ENCODE peak calls at places on chromosomes 4 and X, in four cellular contexts. One of them, this sample, is unnamed.

GRCh38 chr4:26032572-26033320 is 118.7 kb downstream of the SMIM20 start:
- DNase-seq in Peyer's patch: no peak
- DNase-seq in naive thymus-derived CD4-positive, alpha-beta T cell: no peak
- DNase-seq in fibroblast of lung: peak
- DNase-seq in this sample: no peak

GRCh38 chrX:38260231-38260630 is 39.6 kb upstream of the SRPX start:
- DNase-seq in Peyer's patch: no peak
- DNase-seq in naive thymus-derived CD4-positive, alpha-beta T cell: no peak
- DNase-seq in fibroblast of lung: peak
- DNase-seq in this sample: no peak

GRCh38 chrX:16665089-16665488 is 15.1 kb downstream of the S100G start:
- DNase-seq in Peyer's patch: no peak
- DNase-seq in naive thymus-derived CD4-positive, alpha-beta T cell: no peak
- DNase-seq in fibroblast of lung: peak
- DNase-seq in this sample: no peak

GRCh38 chrX:73289039-73289438 is 74.4 kb upstream of the NAP1L2 start:
- DNase-seq in Peyer's patch: no peak
- DNase-seq in naive thymus-derived CD4-positive, alpha-beta T cell: no peak
- DNase-seq in fibroblast of lung: no peak
- DNase-seq in this sample: no peak

GRCh38 chrX:97389761-97390192 is 506.1 kb downstream of the RPA4 start:
- DNase-seq in Peyer's patch: no peak
- DNase-seq in naive thymus-derived CD4-positive, alpha-beta T cell: no peak
- DNase-seq in fibroblast of lung: peak
- DNase-seq in this sample: no peak

GRCh38 chrX:105696870-105697269 is 125.5 kb upstream of the NRK start:
- DNase-seq in Peyer's patch: no peak
- DNase-seq in naive thymus-derived CD4-positive, alpha-beta T cell: no peak
- DNase-seq in fibroblast of lung: no peak
- DNase-seq in this sample: no peak

GRCh38 chr4:159206427-159206871 is 103.6 kb downstream of the RAPGEF2 start:
- DNase-seq in Peyer's patch: no peak
- DNase-seq in naive thymus-derived CD4-positive, alpha-beta T cell: peak
- DNase-seq in fibroblast of lung: no peak
- DNase-seq in this sample: no peak

GRCh38 chrX:134484039-134484438 is 24.1 kb downstream of the HPRT1 start:
- DNase-seq in Peyer's patch: no peak
- DNase-seq in naive thymus-derived CD4-positive, alpha-beta T cell: peak
- DNase-seq in fibroblast of lung: peak
- DNase-seq in this sample: peak

GRCh38 chr4:26525136-26525535 is 34.9 kb upstream of the CCKAR start:
- DNase-seq in Peyer's patch: no peak
- DNase-seq in naive thymus-derived CD4-positive, alpha-beta T cell: no peak
- DNase-seq in fibroblast of lung: peak
- DNase-seq in this sample: no peak

GRCh38 chr4:153341575-153342090 is 2.9 kb upstream of the MND1 start:
- DNase-seq in Peyer's patch: no peak
- DNase-seq in naive thymus-derived CD4-positive, alpha-beta T cell: no peak
- DNase-seq in fibroblast of lung: no peak
- DNase-seq in this sample: no peak

GRCh38 chrX:130516123-130516522 is 114.3 kb downstream of the RBMX2 start:
- DNase-seq in Peyer's patch: no peak
- DNase-seq in naive thymus-derived CD4-positive, alpha-beta T cell: no peak
- DNase-seq in fibroblast of lung: no peak
- DNase-seq in this sample: no peak

GRCh38 chr4:110735691-110736090 is 112.8 kb upstream of the PITX2 start:
- DNase-seq in Peyer's patch: no peak
- DNase-seq in naive thymus-derived CD4-positive, alpha-beta T cell: no peak
- DNase-seq in fibroblast of lung: no peak
- DNase-seq in this sample: no peak

GRCh38 chr4:32396504-32396903 is 1676.3 kb downstream of the PCDH7 start:
- DNase-seq in Peyer's patch: no peak
- DNase-seq in naive thymus-derived CD4-positive, alpha-beta T cell: no peak
- DNase-seq in fibroblast of lung: no peak
- DNase-seq in this sample: no peak

GRCh38 chr4:85399270-85399669 is 75.7 kb upstream of the ARHGAP24 start:
- DNase-seq in Peyer's patch: no peak
- DNase-seq in naive thymus-derived CD4-positive, alpha-beta T cell: no peak
- DNase-seq in fibroblast of lung: no peak
- DNase-seq in this sample: no peak

GRCh38 chr4:60683357-60683756 is 516.8 kb upstream of the ADGRL3 start:
- DNase-seq in Peyer's patch: no peak
- DNase-seq in naive thymus-derived CD4-positive, alpha-beta T cell: no peak
- DNase-seq in fibroblast of lung: peak
- DNase-seq in this sample: no peak

GRCh38 chr4:104302731-104303130 is 192.0 kb downstream of the CXXC4 start:
- DNase-seq in Peyer's patch: no peak
- DNase-seq in naive thymus-derived CD4-positive, alpha-beta T cell: no peak
- DNase-seq in fibroblast of lung: no peak
- DNase-seq in this sample: no peak

DNA sequence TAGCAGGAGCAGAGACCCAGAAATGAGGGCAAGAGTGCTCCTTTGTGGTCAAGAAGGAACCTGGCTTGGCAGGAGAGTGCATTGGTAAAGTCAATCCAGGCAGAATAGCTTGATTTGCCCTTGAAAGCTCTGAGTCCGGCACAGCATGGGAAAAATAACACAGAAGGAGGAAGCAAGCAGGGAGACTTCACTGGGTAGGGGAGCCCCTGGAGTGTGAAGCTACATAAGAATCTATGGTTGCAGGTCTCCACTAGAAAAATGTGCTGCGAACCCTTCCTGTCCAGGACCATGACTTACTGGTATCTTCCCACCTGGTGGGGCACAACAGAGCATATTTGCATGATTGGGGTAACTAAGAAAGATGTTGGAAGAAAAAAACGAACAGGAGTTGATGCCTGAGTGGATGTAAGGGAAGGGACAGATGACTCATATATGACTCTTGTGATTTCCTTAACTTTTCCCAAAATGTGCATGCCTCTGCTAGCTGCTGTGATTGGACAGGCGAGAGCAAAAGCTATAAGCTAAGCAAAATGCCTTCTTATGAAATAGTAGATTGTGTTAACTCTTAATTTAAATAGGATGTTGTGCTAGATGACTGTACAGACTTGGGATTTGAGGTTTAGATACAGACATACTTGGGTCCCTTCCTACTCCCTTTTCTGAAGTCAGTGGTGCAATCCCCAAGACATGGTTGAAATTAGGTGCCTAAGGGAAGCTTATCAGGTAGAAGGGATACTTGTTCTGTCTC is 3.3 kb downstream of the IL13RA1 start:
- DNase-seq in Peyer's patch: no peak
- DNase-seq in naive thymus-derived CD4-positive, alpha-beta T cell: no peak
- DNase-seq in fibroblast of lung: peak
- DNase-seq in this sample: no peak
- H3K27ac ChIP-seq in Peyer's patch: peak
- H3K27ac ChIP-seq in naive thymus-derived CD4-positive, alpha-beta T cell: no peak
- H3K27ac ChIP-seq in fibroblast of lung: peak
- H3K27ac ChIP-seq in this sample: no peak

GRCh38 chr4:100093091-100093866 is 97.0 kb downstream of the DDIT4L start:
- DNase-seq in Peyer's patch: no peak
- DNase-seq in naive thymus-derived CD4-positive, alpha-beta T cell: peak
- DNase-seq in fibroblast of lung: peak
- DNase-seq in this sample: peak
- H3K4me3 ChIP-seq in Peyer's patch: no peak
- H3K4me3 ChIP-seq in naive thymus-derived CD4-positive, alpha-beta T cell: no peak
- H3K4me3 ChIP-seq in fibroblast of lung: no peak
- H3K4me3 ChIP-seq in this sample: peak

DNA sequence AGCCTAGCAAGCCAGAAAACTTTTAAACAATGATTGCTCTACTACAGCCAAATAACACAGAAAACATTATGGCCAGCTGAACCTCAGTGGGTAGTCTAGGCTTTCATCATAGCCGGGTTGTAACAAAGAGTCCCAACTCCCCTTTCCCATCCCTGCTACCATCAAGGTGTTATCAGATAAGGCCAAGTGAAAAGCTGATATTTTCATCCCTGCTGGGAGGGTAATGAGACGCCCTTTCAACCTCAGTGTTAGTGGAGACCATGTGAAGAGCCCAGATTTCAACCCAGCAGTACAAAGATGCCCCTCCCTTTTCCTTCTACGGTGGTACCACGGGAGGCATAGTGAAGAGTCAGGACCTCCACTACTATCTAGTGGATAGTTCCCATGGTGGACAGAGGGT is 433.7 kb downstream of the GPM6A start:
- DNase-seq in Peyer's patch: no peak
- DNase-seq in naive thymus-derived CD4-positive, alpha-beta T cell: no peak
- DNase-seq in fibroblast of lung: no peak
- DNase-seq in this sample: no peak
- H3K27ac ChIP-seq in Peyer's patch: no peak
- H3K27ac ChIP-seq in naive thymus-derived CD4-positive, alpha-beta T cell: no peak
- H3K27ac ChIP-seq in fibroblast of lung: no peak
- H3K27ac ChIP-seq in this sample: no peak

GRCh38 chrX:71615954-71616353 is 2.4 kb downstream of the CXCR3 start:
- DNase-seq in Peyer's patch: no peak
- DNase-seq in naive thymus-derived CD4-positive, alpha-beta T cell: no peak
- DNase-seq in fibroblast of lung: no peak
- DNase-seq in this sample: no peak
- H3K4me3 ChIP-seq in Peyer's patch: no peak
- H3K4me3 ChIP-seq in naive thymus-derived CD4-positive, alpha-beta T cell: no peak
- H3K4me3 ChIP-seq in fibroblast of lung: no peak
- H3K4me3 ChIP-seq in this sample: no peak

DNA sequence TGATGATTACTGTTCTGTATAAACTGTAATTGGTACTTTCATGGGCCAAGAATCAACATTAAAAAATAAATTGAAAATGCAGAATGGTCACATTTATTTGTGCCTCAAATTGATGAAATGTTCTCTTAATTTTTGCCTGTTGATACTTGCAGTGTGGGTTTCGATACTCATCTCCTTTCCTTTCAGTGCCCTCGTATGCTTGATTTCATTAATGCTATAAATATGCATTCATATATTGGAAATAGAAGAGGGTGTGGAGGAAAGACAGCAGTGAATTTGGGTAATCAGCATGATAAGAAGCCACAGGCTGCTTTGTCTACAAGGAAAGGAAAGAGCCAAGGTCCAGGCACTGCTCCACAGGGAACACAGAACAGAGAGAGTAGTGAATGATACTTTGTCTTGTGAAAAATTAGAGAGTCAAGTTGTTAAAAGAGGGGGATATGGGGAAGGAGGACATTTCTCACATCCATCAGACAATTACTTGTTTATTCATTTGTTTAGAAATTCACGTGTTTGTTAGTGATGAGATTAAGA is 1.0 kb upstream of the DDX60 start:
- DNase-seq in Peyer's patch: no peak
- DNase-seq in naive thymus-derived CD4-positive, alpha-beta T cell: no peak
- DNase-seq in fibroblast of lung: no peak
- DNase-seq in this sample: no peak
- H3K27ac ChIP-seq in Peyer's patch: no peak
- H3K27ac ChIP-seq in naive thymus-derived CD4-positive, alpha-beta T cell: peak
- H3K27ac ChIP-seq in fibroblast of lung: no peak
- H3K27ac ChIP-seq in this sample: peak

GRCh38 chr4:89614155-89614554 is 222.8 kb downstream of the SNCA start:
- DNase-seq in Peyer's patch: no peak
- DNase-seq in naive thymus-derived CD4-positive, alpha-beta T cell: no peak
- DNase-seq in fibroblast of lung: no peak
- DNase-seq in this sample: no peak

GRCh38 chr4:89616382-89616781 is 220.6 kb downstream of the SNCA start:
- DNase-seq in Peyer's patch: no peak
- DNase-seq in naive thymus-derived CD4-positive, alpha-beta T cell: no peak
- DNase-seq in fibroblast of lung: no peak
- DNase-seq in this sample: no peak

GRCh38 chr4:89615056-89615455 is 221.9 kb downstream of the SNCA start:
- DNase-seq in Peyer's patch: no peak
- DNase-seq in naive thymus-derived CD4-positive, alpha-beta T cell: no peak
- DNase-seq in fibroblast of lung: no peak
- DNase-seq in this sample: no peak

GRCh38 chr4:89617256-89617655 is 219.7 kb downstream of the SNCA start:
- DNase-seq in Peyer's patch: no peak
- DNase-seq in naive thymus-derived CD4-positive, alpha-beta T cell: no peak
- DNase-seq in fibroblast of lung: no peak
- DNase-seq in this sample: no peak

DNA sequence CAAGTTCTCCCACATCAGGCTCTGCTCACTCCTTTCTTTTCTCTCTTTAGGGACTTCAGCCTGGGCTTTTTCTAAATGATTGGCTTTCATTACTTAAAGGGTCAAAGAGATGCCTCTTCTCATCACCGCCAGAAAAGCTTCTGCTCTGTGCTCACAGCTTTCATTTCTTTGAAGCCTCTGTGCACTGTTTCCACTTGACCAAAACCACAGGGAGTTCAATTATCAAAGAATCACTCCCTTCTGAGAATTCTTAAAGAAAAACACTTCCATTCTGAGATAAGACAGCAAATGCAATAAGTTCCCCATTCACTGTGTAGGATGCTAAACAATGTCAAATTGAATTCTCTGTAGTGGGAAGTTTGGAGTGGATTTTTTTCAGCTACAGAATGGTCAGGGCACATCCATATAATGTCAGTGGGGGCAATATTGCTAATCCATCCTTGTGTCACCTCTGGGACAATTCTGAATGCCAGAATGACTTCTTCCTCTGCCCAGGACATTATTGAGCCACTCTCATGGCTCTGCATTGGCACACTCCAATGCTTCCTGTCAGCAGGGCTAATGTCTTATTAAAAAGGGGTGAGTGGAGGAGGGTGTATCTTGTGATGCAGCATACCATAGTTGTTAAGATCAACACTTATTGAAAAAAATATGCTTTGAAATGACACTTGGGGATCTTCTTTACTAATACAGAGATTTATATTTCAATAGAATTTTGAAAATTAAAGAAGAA is 217.6 kb downstream of the SNCA start:
- DNase-seq in Peyer's patch: no peak
- DNase-seq in naive thymus-derived CD4-positive, alpha-beta T cell: no peak
- DNase-seq in fibroblast of lung: no peak
- DNase-seq in this sample: no peak
- H3K4me3 ChIP-seq in Peyer's patch: no peak
- H3K4me3 ChIP-seq in naive thymus-derived CD4-positive, alpha-beta T cell: peak
- H3K4me3 ChIP-seq in fibroblast of lung: no peak
- H3K4me3 ChIP-seq in this sample: no peak

DNA sequence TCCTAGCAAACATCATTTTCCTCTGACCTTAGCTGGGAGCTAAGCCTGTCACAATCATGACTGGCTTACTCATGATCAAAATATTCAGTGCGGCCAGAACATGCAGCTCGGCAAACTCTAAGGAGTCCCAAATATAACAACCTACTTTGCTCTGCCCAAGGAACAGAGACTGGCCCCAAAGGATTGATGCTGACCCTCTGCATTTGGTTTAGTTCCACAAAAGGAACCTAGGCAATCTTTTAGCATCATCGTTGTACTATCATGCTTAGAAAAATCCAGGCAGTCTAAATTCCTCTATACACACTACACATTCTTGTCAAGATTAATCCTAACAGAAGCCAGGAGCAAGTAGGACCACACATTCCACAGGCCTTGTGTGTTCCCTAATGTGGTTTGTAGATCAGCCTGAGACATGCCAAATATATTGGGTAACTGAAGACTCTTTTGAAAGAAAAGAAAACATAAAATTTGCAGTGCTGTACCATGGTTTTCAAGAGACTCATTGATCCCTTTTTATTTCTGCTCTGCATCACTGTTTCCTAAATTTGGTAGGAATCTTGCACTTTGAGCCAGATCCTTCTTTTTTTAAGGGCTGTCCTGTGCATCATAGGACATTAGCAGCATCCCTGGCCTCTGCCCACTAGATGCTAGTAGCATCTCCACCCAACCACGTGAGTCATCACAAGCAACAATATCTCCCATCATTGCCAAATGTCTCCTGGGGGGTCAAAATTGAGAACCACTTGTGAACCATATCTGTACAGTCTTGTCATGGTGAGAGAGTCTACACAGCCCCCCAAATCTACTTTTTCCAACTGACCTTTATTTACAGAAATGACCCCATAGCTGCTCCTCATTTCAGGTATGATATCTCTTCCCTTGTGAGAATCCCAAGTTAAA is 17.6 kb upstream of the CC2D2A start:
- DNase-seq in Peyer's patch: no peak
- DNase-seq in naive thymus-derived CD4-positive, alpha-beta T cell: no peak
- DNase-seq in fibroblast of lung: peak
- DNase-seq in this sample: no peak
- H3K27ac ChIP-seq in Peyer's patch: peak
- H3K27ac ChIP-seq in naive thymus-derived CD4-positive, alpha-beta T cell: no peak
- H3K27ac ChIP-seq in fibroblast of lung: peak
- H3K27ac ChIP-seq in this sample: no peak

This sample was measured in CD4-positive, CD25-positive, alpha-beta regulatory T cell.